ENCODE peak calls at places on chromosome 17, in ten cellular contexts. P is GM12878; Z is CD4-positive, CD25-positive, alpha-beta regulatory T cell; X is DND-41; Q is stomach; L is upper lobe of left lung; C is fibroblast of the aortic adventitia; G is uterus; A is fibroblast of mammary gland; D is AG04450. E is an unnamed sample.

GRCh38 chr17:11557727-11558452 is 40.4 kb upstream of the DNAH9 start:
- DNase-seq in A (no peak), Z (no peak), P (no peak), G (no peak), C (no peak), Q (no peak), L (peak; percentile 82), D (no peak), X (no peak), E (no peak)

GRCh38 chr17:4230142-4230541 is 33.6 kb downstream of the ANKFY1 start:
- DNase-seq in Q (no peak), D (peak; percentile 93), C (peak; percentile 100), Z (no peak), P (no peak), A (peak; percentile 99), G (peak; percentile 89), X (no peak), L (no peak), E (peak; percentile 81)

GRCh38 chr17:72747416-72747815 is 345.1 kb downstream of the SLC39A11 start:
- DNase-seq in G (no peak), A (no peak), D (no peak), Z (no peak), C (no peak), P (no peak), X (no peak), Q (no peak), L (no peak), E (no peak)

GRCh38 chr17:51238253-51238887 is 21.5 kb downstream of the MBTD1 start:
- DNase-seq in D (no peak), P (peak; percentile 40), X (no peak), Z (no peak), A (no peak), G (no peak), L (no peak), Q (no peak), C (no peak), E (no peak)

GRCh38 chr17:72033311-72033710 is 87.5 kb upstream of the SOX9 start:
- DNase-seq in G (no peak), Z (no peak), D (no peak), P (no peak), L (no peak), X (no peak), A (no peak), C (no peak), Q (no peak), E (no peak)

GRCh38 chr17:57781386-57782050 is 36.4 kb upstream of the CCDC182 start:
- DNase-seq in A (no peak), Q (no peak), D (no peak), X (no peak), C (no peak), L (no peak), Z (no peak), P (no peak), G (no peak), E (no peak)

GRCh38 chr17:27423651-27424050 is 32.6 kb upstream of the KSR1 start:
- DNase-seq in C (peak; percentile 30), X (no peak), A (peak; percentile 8), D (no peak), Z (no peak), L (no peak), Q (no peak), G (no peak), P (no peak), E (no peak)

GRCh38 chr17:12831839-12832238 is 42.5 kb downstream of the ARHGAP44 start:
- DNase-seq in P (no peak), X (no peak), D (no peak), A (no peak), Q (no peak), C (no peak), L (no peak), G (no peak), Z (no peak), E (no peak)

GRCh38 chr17:57407287-57408063 is 151.2 kb downstream of the MSI2 start:
- DNase-seq in X (no peak), P (no peak), D (no peak), Z (no peak), C (no peak), G (no peak), A (no peak), Q (peak; percentile 29), L (no peak), E (peak; percentile 40)

GRCh38 chr17:42548070-42548837 is 4.5 kb upstream of the HSD17B1 start:
- DNase-seq in C (no peak), Z (peak; percentile 72), D (no peak), P (no peak), G (peak; percentile 51), L (peak; percentile 93), Q (peak; percentile 94), A (no peak), X (no peak), E (peak; percentile 90)

GRCh38 chr17:49975531-49975930 is 6.5 kb downstream of the DLX4 start:
- DNase-seq in Q (no peak), D (no peak), L (no peak), A (no peak), Z (no peak), C (no peak), P (no peak), G (no peak), X (no peak), E (no peak)

GRCh38 chr17:50638572-50638850 is 3.8 kb downstream of the ABCC3 start:
- DNase-seq in P (no peak), A (peak; percentile 86), Z (no peak), L (no peak), D (no peak), C (no peak), X (no peak), Q (no peak), G (no peak), E (no peak)

DNA sequence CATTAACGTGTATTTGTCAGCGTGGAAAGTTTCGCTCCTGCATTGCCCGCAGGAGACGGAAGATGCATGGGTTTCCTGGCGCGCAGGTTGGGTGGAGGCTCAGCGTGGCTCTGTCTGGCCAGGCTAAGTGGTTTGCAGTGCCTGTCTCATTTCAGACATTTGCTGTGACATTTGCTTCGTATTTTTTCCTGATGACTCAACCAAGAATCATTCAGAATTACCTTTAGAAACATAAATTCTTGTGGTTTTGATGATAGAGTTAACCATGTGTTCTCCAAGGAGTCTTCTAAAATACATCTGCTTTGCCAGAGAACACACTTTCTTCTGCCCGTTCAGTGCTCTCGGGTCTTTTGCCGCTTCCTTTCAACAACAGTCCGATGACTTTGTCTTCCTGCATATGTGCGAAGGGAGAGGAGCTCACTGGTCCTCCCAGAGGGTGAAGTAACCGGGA is 216.8 kb downstream of the RPTOR start:
- DNase-seq in L (no peak), D (no peak), G (no peak), X (peak; percentile 69), C (peak; percentile 71), Q (no peak), Z (peak; percentile 31), A (peak; percentile 80), P (no peak), E (peak; percentile 72)
- H3K4me3 ChIP-seq in L (no peak overlapping the region), D (peak overlapping the region; percentile 8), G (no peak overlapping the region), X (peak overlapping the region; percentile 21), C (no peak overlapping the region), Q (no peak overlapping the region), Z (peak overlapping the region; percentile 71), A (no peak overlapping the region), P (no peak overlapping the region), E (no peak overlapping the region)

GRCh38 chr17:6654816-6655731 is 3.5 kb downstream of the C17orf100 start:
- DNase-seq in L (peak; percentile 86), Z (no peak), G (no peak), D (no peak), X (no peak), C (no peak), Q (peak; percentile 52), A (no peak), P (no peak), E (peak; percentile 92)
- H3K4me3 ChIP-seq in L (peak overlapping the region; percentile 23), Z (no peak overlapping the region), G (no peak overlapping the region), D (no peak overlapping the region), X (no peak overlapping the region), C (no peak overlapping the region), Q (no peak overlapping the region), A (no peak overlapping the region), P (no peak overlapping the region), E (peak overlapping the region; percentile 44)

DNA sequence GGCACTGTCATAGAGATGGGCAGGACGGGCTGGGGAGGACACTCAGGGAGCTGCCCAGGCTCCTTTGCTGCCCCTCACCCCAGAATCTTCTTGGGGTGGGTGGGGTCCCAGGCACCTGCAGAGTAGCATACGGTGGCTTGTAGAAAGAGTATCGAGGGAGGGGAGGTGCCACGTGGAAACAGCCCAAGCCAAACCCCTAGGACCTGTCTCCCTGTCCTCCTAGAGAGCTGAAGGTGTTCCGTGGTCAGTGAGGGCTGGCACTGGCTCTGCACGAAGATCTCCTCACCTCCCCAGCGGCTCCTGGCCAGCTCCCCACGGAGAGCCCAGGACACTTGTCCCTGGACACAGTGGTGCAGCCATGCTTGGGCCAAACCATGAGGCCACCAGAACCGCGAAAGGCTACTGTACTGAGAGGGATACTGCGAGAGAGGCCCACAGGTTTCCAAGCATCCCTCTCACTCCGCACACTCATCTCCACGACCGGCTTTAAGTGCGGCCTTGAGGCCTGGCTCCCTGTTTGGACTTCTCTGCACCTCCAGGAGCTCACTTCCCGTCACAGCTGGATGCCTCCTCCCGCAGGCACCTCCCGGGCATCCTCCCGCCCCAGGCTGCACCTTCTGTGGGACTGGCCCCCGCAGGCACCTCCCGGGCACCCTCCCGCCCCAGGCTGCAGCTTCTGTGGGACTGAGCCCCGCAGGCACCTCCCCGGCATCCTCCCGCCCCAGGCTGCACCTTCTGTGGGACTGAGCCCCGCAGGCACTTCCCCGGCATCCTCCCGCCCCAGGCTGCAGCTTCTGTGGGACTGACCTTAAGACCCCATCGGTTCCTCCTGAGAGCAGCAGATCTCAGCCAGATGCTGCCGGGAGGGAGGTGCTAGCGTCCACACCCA is 2.0 kb upstream of the MAFG start:
- DNase-seq in P (no peak), Q (no peak), L (peak; percentile 79), D (no peak), A (no peak), X (no peak), G (no peak), C (no peak), Z (no peak), E (no peak)
- H3K4me3 ChIP-seq in P (no peak overlapping the region), Q (no peak overlapping the region), L (no peak overlapping the region), D (no peak overlapping the region), A (no peak overlapping the region), X (peak overlapping the region; percentile 75), G (no peak overlapping the region), C (peak overlapping the region; percentile 70), Z (no peak overlapping the region), E (no peak overlapping the region)

DNA sequence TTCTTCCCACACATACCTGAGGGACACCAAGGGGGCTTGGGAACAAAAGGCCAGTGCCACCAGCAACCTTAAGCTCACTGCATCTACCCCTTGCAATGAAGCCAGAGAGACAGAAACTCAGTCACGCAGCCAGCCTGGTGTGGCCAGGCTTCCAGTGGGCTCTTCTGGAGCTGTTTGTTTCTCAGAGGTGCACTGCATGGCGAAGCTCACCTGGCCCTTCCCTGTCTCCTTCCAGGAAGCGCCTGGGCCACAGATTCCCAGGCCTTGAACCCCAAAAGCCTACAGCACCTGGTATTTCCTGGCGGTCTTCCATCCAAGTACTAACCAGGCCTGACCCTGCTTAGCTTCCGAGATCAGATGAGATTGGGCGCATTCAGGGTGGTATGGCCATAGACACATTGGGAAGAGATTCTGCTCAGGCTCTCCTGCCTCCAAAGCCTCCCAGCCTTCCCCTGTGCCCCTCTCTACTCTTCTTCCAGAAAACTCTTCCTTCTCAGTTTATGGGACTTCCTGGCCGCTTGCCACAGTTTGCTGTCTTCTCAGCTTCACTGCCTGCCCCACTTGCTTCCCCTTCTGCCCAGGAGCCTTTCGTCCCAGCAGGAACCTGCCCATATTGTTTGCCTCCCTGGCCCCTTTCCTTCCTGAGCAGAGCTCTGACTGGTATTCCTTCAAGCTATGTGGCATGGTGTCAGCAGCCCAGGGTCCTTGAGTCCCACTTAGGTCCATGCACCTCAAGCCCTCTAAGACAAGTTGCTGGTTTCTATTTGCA is 1.6 kb downstream of the CISD3 start:
- DNase-seq in D (no peak), G (no peak), Z (no peak), X (no peak), Q (no peak), A (no peak), P (no peak), L (no peak), C (no peak), E (no peak)
- H3K4me3 ChIP-seq in D (no peak overlapping the region), G (no peak overlapping the region), Z (no peak overlapping the region), X (peak overlapping the region; percentile 87), Q (peak overlapping the region; percentile 83), A (peak overlapping the region; percentile 73), P (peak overlapping the region; percentile 90), L (no peak overlapping the region), C (peak overlapping the region; percentile 88), E (no peak overlapping the region)

E was measured in epithelial cell of esophagus.